ENCODE peak calls at places on chromosomes 6 and 20, in four cellular contexts. W is SK-N-SH, O is A549, C is HepG2. M is an unnamed sample.

GRCh38 chr6:35945650-35946025 is 24.7 kb upstream of the SRPK1 start:
- DNase-seq in O (no peak), C (no peak), W (no peak), M (no peak)

GRCh38 chr6:90502381-90502780 is 84.5 kb downstream of the MAP3K7 start:
- DNase-seq in C (no peak), W (no peak), O (no peak), M (no peak)

GRCh38 chr6:78911218-78911617 is 43.9 kb downstream of the IRAK1BP1 start:
- DNase-seq in W (no peak), C (no peak), O (no peak), M (no peak)

GRCh38 chr6:32462609-32463008 is 22.9 kb downstream of the HLA-DRA start:
- DNase-seq in W (no peak), C (no peak), O (no peak), M (peak; percentile 76)

GRCh38 chr6:23137596-23137995 is 568.2 kb downstream of the HDGFL1 start:
- DNase-seq in C (no peak), O (no peak), W (no peak), M (no peak)

GRCh38 chr20:42005211-42005610 is 387.0 kb upstream of the CHD6 start:
- DNase-seq in W (no peak), O (no peak), C (no peak), M (no peak)

GRCh38 chr6:28648035-28648877 is 122.6 kb downstream of the GPX5 start:
- DNase-seq in W (peak; percentile 60), C (peak; percentile 81), O (peak; percentile 38), M (peak; percentile 77)

GRCh38 chr6:117264487-117265424 is 602 bp upstream of the VGLL2 start:
- DNase-seq in W (peak; percentile 26), O (peak; percentile 4), C (no peak), M (no peak)

GRCh38 chr6:1336246-1336843 is 24.4 kb downstream of the FOXQ1 start:
- DNase-seq in W (no peak), C (peak; percentile 90), O (no peak), M (no peak)

GRCh38 chr6:92043782-92044181 is 1375.6 kb downstream of the EPHA7 start:
- DNase-seq in C (no peak), O (no peak), W (no peak), M (no peak)

GRCh38 chr6:129117355-129117754 is 234.4 kb downstream of the LAMA2 start:
- DNase-seq in O (no peak), W (no peak), C (no peak), M (no peak)

GRCh38 chr6:4922488-4923037 is 81.3 kb downstream of the RPP40 start:
- DNase-seq in O (no peak), W (no peak), C (no peak), M (no peak)

GRCh38 chr20:50510706-50511401 is 671 bp downstream of the PTPN1 start:
- DNase-seq in O (no peak), C (peak; percentile 57), W (no peak), M (no peak)

GRCh38 chr6:132797975-132798819 is at the start of gene SLC18B1:
- DNase-seq in O (no peak), W (peak; percentile 35), C (peak; percentile 36), M (no peak)

GRCh38 chr6:112640895-112641294 is 293.8 kb downstream of the RFPL4B start:
- DNase-seq in W (peak; percentile 36), O (no peak), C (no peak), M (no peak)

GRCh38 chr20:48384147-48384818 is 443.5 kb downstream of the PREX1 start:
- DNase-seq in O (no peak), W (peak; percentile 77), C (no peak), M (no peak)

GRCh38 chr6:73817238-73817637 is 121.2 kb downstream of the CD109 start:
- DNase-seq in C (no peak), W (no peak), O (no peak), M (no peak)

GRCh38 chr6:44439270-44440045 is 52.0 kb downstream of the CDC5L start:
- DNase-seq in O (no peak), W (no peak), C (no peak), M (no peak)

GRCh38 chr20:15475483-15475882 is 1097.8 kb downstream of the KIF16B start:
- DNase-seq in W (peak; percentile 23), O (no peak), C (no peak), M (peak; percentile 20)

GRCh38 chr6:150301871-150302800 is 66.7 kb upstream of the IYD start:
- DNase-seq in W (no peak), O (peak; percentile 30), C (peak; percentile 2), M (no peak)

GRCh38 chr6:21634582-21634981 is 41.0 kb downstream of the SOX4 start:
- DNase-seq in C (peak; percentile 30), O (peak; percentile 34), W (no peak), M (no peak)

DNA sequence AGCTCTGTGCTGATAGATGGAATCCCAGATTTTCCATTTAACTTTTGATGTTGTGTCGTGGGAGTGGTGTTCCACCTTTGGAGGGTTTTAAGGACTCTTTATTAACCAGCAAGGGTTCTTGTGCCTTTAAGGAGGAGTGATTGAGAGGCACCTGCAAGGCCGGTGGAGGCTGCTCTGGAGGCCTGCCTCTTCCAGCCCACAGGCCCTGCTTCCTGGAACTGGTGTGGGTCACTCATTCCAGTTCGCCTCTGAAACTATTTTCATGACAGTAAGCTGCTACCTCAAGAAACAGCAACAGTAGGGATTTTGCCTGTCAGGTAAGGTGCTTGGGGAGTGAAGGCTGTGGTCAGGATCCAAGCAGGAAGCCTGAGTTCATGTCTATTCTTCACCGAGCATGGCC is 58.8 kb upstream of the APCDD1L start:
- DNase-seq in O (no peak), W (no peak), C (no peak), M (no peak)
- TF ChIP-seq PBX3 in O (no peak), W (no peak), C (no peak), M (no peak)

GRCh38 chr6:83341765-83342164 is 89.1 kb downstream of the ME1 start:
- DNase-seq in W (no peak), C (peak; percentile 0), O (no peak), M (no peak)
- TF ChIP-seq PBX3 in W (no peak), C (no peak), O (no peak), M (no peak)

GRCh38 chr6:142155895-142156757 is 9.1 kb downstream of the VTA1 start:
- DNase-seq in C (peak; percentile 30), O (peak; percentile 21), W (peak; percentile 10), M (no peak)
- TF ChIP-seq PBX3 in C (no peak), O (no peak), W (no peak), M (no peak)

GRCh38 chr6:161444464-161444863 is 170.6 kb upstream of the AGPAT4 start:
- DNase-seq in W (no peak), C (no peak), O (no peak), M (no peak)
- TF ChIP-seq PBX3 in W (no peak), C (no peak), O (no peak), M (no peak)

GRCh38 chr6:159213401-159213800 is 44.2 kb downstream of the FNDC1 start:
- DNase-seq in C (no peak), W (no peak), O (no peak), M (no peak)

GRCh38 chr6:159214281-159214680 is 45.1 kb downstream of the FNDC1 start:
- DNase-seq in O (no peak), C (no peak), W (no peak), M (no peak)

GRCh38 chr6:159212881-159213280 is 43.7 kb downstream of the FNDC1 start:
- DNase-seq in O (no peak), C (no peak), W (no peak), M (no peak)

GRCh38 chr6:159217595-159218275 is 48.5 kb downstream of the FNDC1 start:
- DNase-seq in O (peak; percentile 62), C (peak; percentile 29), W (peak; percentile 72), M (peak; percentile 4)

DNA sequence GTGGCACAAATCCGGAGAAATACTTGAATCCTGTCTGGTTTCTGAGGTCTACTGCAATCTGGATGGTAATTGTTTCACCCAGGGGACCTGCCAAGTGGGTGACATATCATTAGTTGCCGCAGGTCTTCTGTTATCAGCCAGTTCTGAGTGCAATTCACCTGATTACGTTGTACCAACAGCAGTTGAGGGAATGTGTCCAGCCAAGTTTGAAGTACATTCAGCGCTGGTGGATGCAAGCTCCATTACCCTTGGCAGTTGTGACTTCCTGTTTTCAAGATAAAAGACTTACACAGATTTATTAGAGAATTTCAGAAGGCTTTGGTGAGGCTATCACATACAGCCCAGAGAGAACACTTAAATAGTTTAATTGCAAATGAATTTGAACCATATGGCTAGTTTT is 42.8 kb downstream of the FNDC1 start:
- DNase-seq in C (no peak), O (no peak), W (no peak), M (no peak)
- TF ChIP-seq PBX3 in C (no peak), O (no peak), W (no peak), M (no peak)

M was measured in GM12878.